ENCODE peak calls at places on chromosomes 3 and 15, in nine cellular contexts. One of them, this sample, is unnamed.

GRCh38 chr3:1696654-1697275 is 401.9 kb upstream of the CNTN4 start:
- DNase-seq in HFFc6: no peak
- DNase-seq in ecto neural progenitor cell: no peak
- DNase-seq in brain microvascular endothelial cell: no peak
- DNase-seq in NCI-H2227 treated with DMSO at 0.1 percent for 48 hours: no peak
- DNase-seq in neural crest cell: no peak
- DNase-seq in NCI-H1417: no peak
- DNase-seq in WTC11: no peak
- DNase-seq in activated naive CD4-positive, alpha-beta T cell: no peak
- DNase-seq in this sample: no peak

GRCh38 chr3:125236331-125236903 is 23.9 kb upstream of the SLC12A8 start:
- DNase-seq in brain microvascular endothelial cell: no peak
- DNase-seq in ecto neural progenitor cell: no peak
- DNase-seq in neural crest cell: no peak
- DNase-seq in activated naive CD4-positive, alpha-beta T cell: no peak
- DNase-seq in NCI-H2227 treated with DMSO at 0.1 percent for 48 hours: no peak
- DNase-seq in WTC11: no peak
- DNase-seq in HFFc6: no peak
- DNase-seq in NCI-H1417: no peak
- DNase-seq in this sample: no peak

GRCh38 chr15:29765898-29766537 is 56.2 kb downstream of the TJP1 start:
- DNase-seq in HFFc6: no peak
- DNase-seq in ecto neural progenitor cell: no peak
- DNase-seq in activated naive CD4-positive, alpha-beta T cell: no peak
- DNase-seq in NCI-H2227 treated with DMSO at 0.1 percent for 48 hours: no peak
- DNase-seq in NCI-H1417: no peak
- DNase-seq in WTC11: no peak
- DNase-seq in neural crest cell: no peak
- DNase-seq in brain microvascular endothelial cell: no peak
- DNase-seq in this sample: no peak

GRCh38 chr3:143970773-143971366 is 753 bp upstream of the DIPK2A start:
- DNase-seq in HFFc6: peak
- DNase-seq in WTC11: peak
- DNase-seq in ecto neural progenitor cell: peak
- DNase-seq in activated naive CD4-positive, alpha-beta T cell: peak
- DNase-seq in brain microvascular endothelial cell: peak
- DNase-seq in NCI-H2227 treated with DMSO at 0.1 percent for 48 hours: peak
- DNase-seq in neural crest cell: peak
- DNase-seq in NCI-H1417: peak
- DNase-seq in this sample: peak

GRCh38 chr15:81270781-81271491 is 53.0 kb downstream of the STARD5 start:
- DNase-seq in ecto neural progenitor cell: peak
- DNase-seq in WTC11: no peak
- DNase-seq in HFFc6: peak
- DNase-seq in NCI-H2227 treated with DMSO at 0.1 percent for 48 hours: no peak
- DNase-seq in NCI-H1417: no peak
- DNase-seq in brain microvascular endothelial cell: peak
- DNase-seq in activated naive CD4-positive, alpha-beta T cell: no peak
- DNase-seq in neural crest cell: no peak
- DNase-seq in this sample: no peak

GRCh38 chr3:117557469-117557868 is 847.9 kb downstream of the TUSC7 start:
- DNase-seq in NCI-H2227 treated with DMSO at 0.1 percent for 48 hours: peak
- DNase-seq in ecto neural progenitor cell: no peak
- DNase-seq in NCI-H1417: peak
- DNase-seq in brain microvascular endothelial cell: no peak
- DNase-seq in HFFc6: no peak
- DNase-seq in WTC11: no peak
- DNase-seq in activated naive CD4-positive, alpha-beta T cell: no peak
- DNase-seq in neural crest cell: no peak
- DNase-seq in this sample: no peak

GRCh38 chr3:151816091-151816604 is 2.2 kb downstream of the AADAC start:
- DNase-seq in ecto neural progenitor cell: no peak
- DNase-seq in WTC11: no peak
- DNase-seq in brain microvascular endothelial cell: peak
- DNase-seq in neural crest cell: no peak
- DNase-seq in NCI-H1417: peak
- DNase-seq in HFFc6: peak
- DNase-seq in activated naive CD4-positive, alpha-beta T cell: no peak
- DNase-seq in NCI-H2227 treated with DMSO at 0.1 percent for 48 hours: no peak
- DNase-seq in this sample: no peak

GRCh38 chr15:77548608-77549551 is 83.8 kb downstream of the LINGO1 start:
- DNase-seq in ecto neural progenitor cell: no peak
- DNase-seq in NCI-H2227 treated with DMSO at 0.1 percent for 48 hours: no peak
- DNase-seq in WTC11: no peak
- DNase-seq in brain microvascular endothelial cell: no peak
- DNase-seq in activated naive CD4-positive, alpha-beta T cell: no peak
- DNase-seq in HFFc6: no peak
- DNase-seq in neural crest cell: no peak
- DNase-seq in NCI-H1417: peak
- DNase-seq in this sample: no peak

GRCh38 chr15:56939257-56939656 is 20.8 kb downstream of the TCF12 start:
- DNase-seq in HFFc6: no peak
- DNase-seq in neural crest cell: no peak
- DNase-seq in WTC11: no peak
- DNase-seq in brain microvascular endothelial cell: no peak
- DNase-seq in activated naive CD4-positive, alpha-beta T cell: no peak
- DNase-seq in NCI-H1417: no peak
- DNase-seq in NCI-H2227 treated with DMSO at 0.1 percent for 48 hours: no peak
- DNase-seq in ecto neural progenitor cell: no peak
- DNase-seq in this sample: no peak

GRCh38 chr3:188631291-188632010 is 477.5 kb downstream of the LPP start:
- DNase-seq in activated naive CD4-positive, alpha-beta T cell: no peak
- DNase-seq in WTC11: no peak
- DNase-seq in NCI-H2227 treated with DMSO at 0.1 percent for 48 hours: no peak
- DNase-seq in brain microvascular endothelial cell: peak
- DNase-seq in ecto neural progenitor cell: no peak
- DNase-seq in neural crest cell: no peak
- DNase-seq in HFFc6: peak
- DNase-seq in NCI-H1417: no peak
- DNase-seq in this sample: no peak

This sample was measured in T-helper 2 cell treated with Interferon-gamma antibody and Interleukin-4, amounts not matched to agents 5 μg/mL and 100 μg/mL, for 36 hours.